ENCODE peak calls at places on chromosome 1, in nine cellular contexts. U is neuronal stem cell, Y is heart left ventricle, C is upper lobe of right lung, Q is colonic mucosa, E is heart right ventricle, N is stomach, K is SK-N-SH, P is aorta. R is an unnamed sample. For H3K27me3 and H3K4me1, the result is how much of the 10 kb centered on the place peaks cover.

GRCh38 chr1:162135271-162135775 is 65.8 kb downstream of the NOS1AP start:
- DNase-seq in U (no peak), Y (no peak), C (no peak), Q (no peak), E (no peak), N (no peak), K (no peak), P (no peak), R (no peak)

GRCh38 chr1:14149431-14149830 is 449.1 kb upstream of the KAZN start:
- DNase-seq in U (no peak), Y (no peak), C (no peak), Q (no peak), E (no peak), N (no peak), K (peak), P (no peak), R (peak)

GRCh38 chr1:224873645-224874369 is 55.7 kb upstream of the DNAH14 start:
- DNase-seq in U (no peak), Y (no peak), C (no peak), Q (peak), E (no peak), N (no peak), K (no peak), P (no peak), R (peak)

GRCh38 chr1:205316179-205316578 is 5.4 kb downstream of the NUAK2 start:
- DNase-seq in U (no peak), Y (no peak), C (no peak), Q (no peak), E (no peak), N (no peak), K (no peak), P (no peak), R (no peak)

GRCh38 chr1:194975913-194976312 is 1632.3 kb downstream of the KCNT2 start:
- DNase-seq in U (no peak), Y (no peak), C (no peak), Q (no peak), E (no peak), N (no peak), K (no peak), P (no peak), R (peak)

GRCh38 chr1:76336951-76337371 is 262.4 kb downstream of the ST6GALNAC3 start:
- DNase-seq in U (no peak), Y (peak), C (peak), Q (peak), E (peak), N (no peak), K (peak), P (peak), R (peak)

GRCh38 chr1:109298666-109299086 is 8.1 kb downstream of the MYBPHL start:
- DNase-seq in U (no peak), Y (peak), C (peak), Q (no peak), E (peak), N (no peak), K (peak), P (no peak), R (peak)

GRCh38 chr1:78483903-78484302 is 6.9 kb upstream of the PTGFR start:
- DNase-seq in U (no peak), Y (no peak), C (no peak), Q (no peak), E (no peak), N (no peak), K (no peak), P (peak), R (peak)

GRCh38 chr1:52645261-52645660 is 12.3 kb downstream of the SHISAL2A start:
- DNase-seq in U (no peak), Y (no peak), C (no peak), Q (no peak), E (no peak), N (no peak), K (no peak), P (no peak), R (no peak)

GRCh38 chr1:46062651-46063319 is 69.6 kb downstream of the PIK3R3 start:
- DNase-seq in U (no peak), Y (no peak), C (no peak), Q (peak), E (no peak), N (no peak), K (no peak), P (no peak), R (peak)

GRCh38 chr1:30412241-30413110 is 310.9 kb downstream of the MATN1 start:
- DNase-seq in U (no peak), Y (no peak), C (peak), Q (no peak), E (no peak), N (peak), K (no peak), P (peak), R (peak)

GRCh38 chr1:90175490-90176157 is 180.7 kb downstream of the ZNF326 start:
- DNase-seq in U (no peak), Y (no peak), C (no peak), Q (no peak), E (no peak), N (no peak), K (no peak), P (no peak), R (peak)

GRCh38 chr1:74513901-74514300 is 1.5 kb upstream of the LRRC53 start:
- DNase-seq in U (no peak), Y (no peak), C (no peak), Q (no peak), E (no peak), N (no peak), K (no peak), P (no peak), R (no peak)

GRCh38 chr1:225877570-225877969 is 4.6 kb downstream of the TMEM63A start:
- DNase-seq in U (peak), Y (peak), C (peak), Q (peak), E (peak), N (peak), K (peak), P (peak), R (peak)

GRCh38 chr1:90356101-90356500 is 361.0 kb downstream of the BARHL2 start:
- DNase-seq in U (no peak), Y (no peak), C (no peak), Q (no peak), E (no peak), N (no peak), K (no peak), P (no peak), R (no peak)

GRCh38 chr1:46512792-46513190 is 23.2 kb downstream of the DMBX1 start:
- DNase-seq in U (no peak), Y (no peak), C (no peak), Q (no peak), E (no peak), N (no peak), K (no peak), P (peak), R (no peak)

GRCh38 chr1:201171063-201172036 is 17.1 kb upstream of the TMEM9 start:
- DNase-seq in U (no peak), Y (peak), C (no peak), Q (peak), E (peak), N (peak), K (peak), P (peak), R (peak)

GRCh38 chr1:180053594-180054567 is 99.3 kb downstream of the CEP350 start:
- DNase-seq in U (no peak), Y (no peak), C (no peak), Q (no peak), E (no peak), N (no peak), K (no peak), P (no peak), R (no peak)

GRCh38 chr1:109620396-109620817 is 770 bp downstream of the AMPD2 start:
- DNase-seq in U (no peak), Y (no peak), C (peak), Q (peak), E (no peak), N (no peak), K (peak), P (no peak), R (peak)

GRCh38 chr1:204348722-204349121 is 11.0 kb downstream of the PLEKHA6 start:
- DNase-seq in U (no peak), Y (peak), C (no peak), Q (peak), E (peak), N (peak), K (peak), P (peak), R (peak)

GRCh38 chr1:184483101-184483813 is 96.4 kb downstream of the C1orf21 start:
- DNase-seq in U (no peak), Y (peak), C (no peak), Q (no peak), E (no peak), N (peak), K (no peak), P (no peak), R (peak)

GRCh38 chr1:152104854-152105253 is 10.4 kb downstream of the TCHH start:
- DNase-seq in U (no peak), Y (no peak), C (no peak), Q (no peak), E (no peak), N (no peak), K (no peak), P (no peak), R (no peak)
- H3K27me3 ChIP-seq in U (under half), Y (half or more), C (half or more), Q (half or more), E (half or more), N (half or more), K (half or more), P (under half), R (half or more)

DNA sequence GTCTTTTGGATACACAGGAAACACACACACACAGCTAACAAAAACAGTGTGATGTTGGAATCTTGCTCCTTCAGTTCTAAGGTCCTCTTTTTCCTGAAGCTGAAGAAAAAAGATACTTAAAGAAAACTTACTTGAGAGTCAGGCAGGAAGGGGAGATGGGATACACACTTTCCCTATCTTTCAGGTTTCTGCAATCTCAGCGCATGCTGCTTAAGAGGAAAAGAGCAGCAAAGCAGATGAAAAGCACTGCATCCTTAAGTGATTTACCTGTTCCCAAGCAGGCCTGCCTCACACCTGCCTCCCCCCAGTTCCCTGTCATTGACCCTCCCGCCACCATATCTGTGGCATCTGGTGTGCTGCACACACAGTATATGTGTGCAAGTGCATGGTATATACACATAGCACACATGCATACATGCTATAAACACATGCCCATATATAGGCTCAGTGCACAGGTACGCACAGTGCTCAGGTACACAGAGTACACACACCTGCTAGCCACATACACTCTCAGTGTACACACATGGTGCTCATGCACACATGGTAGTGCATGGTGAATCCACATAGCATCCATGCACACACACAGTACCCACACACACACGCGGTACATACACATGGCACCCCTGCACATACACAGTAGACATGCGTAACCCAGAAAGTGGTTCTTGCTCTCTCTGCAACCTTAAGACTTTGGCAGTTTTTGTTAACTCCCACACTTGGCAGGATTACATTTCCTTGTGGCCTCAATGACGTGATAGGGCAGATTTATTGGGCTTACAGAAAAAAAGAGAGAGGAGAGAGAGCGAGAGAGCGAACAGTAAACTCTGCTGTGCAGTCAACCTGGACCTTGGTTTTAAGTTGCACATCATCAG is 166.9 kb downstream of the TOMM20 start:
- DNase-seq in U (no peak), Y (no peak), C (no peak), Q (peak), E (no peak), N (no peak), K (no peak), P (no peak), R (peak)
- H3K4me1 ChIP-seq in U (half or more), Y (under half), C (half or more), Q (under half), E (half or more), N (half or more), K (under half), P (under half), R (under half)

GRCh38 chr1:37726191-37726590 is 33.9 kb downstream of the CDCA8 start:
- DNase-seq in U (no peak), Y (no peak), C (no peak), Q (no peak), E (no peak), N (no peak), K (no peak), P (no peak), R (no peak)
- H3K27me3 ChIP-seq in U (under half), Y (under half), C (under half), Q (under half), E (under half), N (half or more), K (under half), P (under half), R (under half)

GRCh38 chr1:29159773-29160172 is 21.9 kb downstream of the SRSF4 start:
- DNase-seq in U (no peak), Y (no peak), C (no peak), Q (no peak), E (no peak), N (no peak), K (no peak), P (no peak), R (no peak)
- H3K4me1 ChIP-seq in U (under half), Y (under half), C (under half), Q (under half), E (half or more), N (under half), K (under half), P (under half), R (under half)

DNA sequence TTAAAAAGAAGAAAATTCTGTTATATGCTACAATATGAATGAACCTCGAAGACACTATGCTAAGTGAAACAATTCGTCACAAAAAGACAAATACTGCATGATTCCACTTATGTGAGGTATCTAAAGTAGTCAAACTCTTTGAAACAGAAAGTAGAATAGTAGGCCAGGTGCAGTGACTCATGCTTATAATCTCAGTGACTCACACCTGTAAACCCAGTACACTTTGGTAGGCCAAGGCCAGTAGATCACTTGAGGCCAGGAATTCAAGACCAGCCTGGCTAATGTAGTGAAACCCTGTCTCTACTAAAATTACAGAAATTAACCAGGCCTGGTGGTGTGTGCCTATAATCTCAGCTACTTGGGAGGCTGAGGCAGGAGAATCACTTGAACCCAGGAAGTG is 25.7 kb downstream of the EPHA10 start:
- DNase-seq in U (no peak), Y (no peak), C (no peak), Q (peak), E (no peak), N (no peak), K (no peak), P (no peak), R (no peak)
- H3K27me3 ChIP-seq in U (under half), Y (under half), C (under half), Q (under half), E (under half), N (half or more), K (under half), P (under half), R (under half)